ENCODE peak calls at places on chromosome 4, in nine cellular contexts. F, E, N, L, Q, S, D, K and Y are unnamed samples.

GRCh38 chr4:9703391-9703790 is 78.0 kb upstream of the DRD5 start:
- DNase-seq in L (peak; percentile 64), K (no peak), E (no peak), N (peak; percentile 35), F (peak; percentile 12), D (peak; percentile 61), Q (no peak), S (peak; percentile 51), Y (peak; percentile 72)

GRCh38 chr4:13546855-13547562 is 2.7 kb upstream of the NKX3-2 start:
- DNase-seq in K (no peak), F (no peak), S (no peak), L (no peak), D (no peak), E (no peak), Q (no peak), N (no peak), Y (peak; percentile 51)

GRCh38 chr4:38034986-38035882 is 75.0 kb downstream of the PTTG2 start:
- DNase-seq in F (peak; percentile 79), N (peak; percentile 66), E (peak; percentile 80), K (no peak), D (no peak), L (no peak), Q (no peak), S (peak; percentile 10), Y (peak; percentile 71)

GRCh38 chr4:1206299-1207156 is 34.1 kb upstream of the SPON2 start:
- DNase-seq in S (no peak), F (no peak), E (no peak), K (no peak), L (peak; percentile 46), Q (no peak), D (no peak), N (no peak), Y (no peak)

GRCh38 chr4:145839151-145839550 is 99.5 kb downstream of the ZNF827 start:
- DNase-seq in L (no peak), E (peak; percentile 58), N (no peak), K (no peak), Q (no peak), S (no peak), F (peak; percentile 15), D (no peak), Y (no peak)

GRCh38 chr4:21885241-21885640 is 63.3 kb downstream of the KCNIP4 start:
- DNase-seq in L (no peak), K (no peak), S (no peak), D (no peak), N (no peak), E (peak; percentile 29), Q (no peak), F (peak; percentile 54), Y (no peak)

GRCh38 chr4:35539404-35540055 is 704.8 kb downstream of the ARAP2 start:
- DNase-seq in L (no peak), K (no peak), F (no peak), D (no peak), S (no peak), N (no peak), E (no peak), Q (no peak), Y (no peak)

GRCh38 chr4:11783588-11783987 is 354.9 kb upstream of the HS3ST1 start:
- DNase-seq in E (no peak), K (no peak), S (no peak), L (no peak), N (no peak), F (no peak), D (no peak), Q (no peak), Y (no peak)

GRCh38 chr4:184845367-184846011 is 19.7 kb upstream of the ACSL1 start:
- DNase-seq in N (peak; percentile 40), K (no peak), S (peak; percentile 16), Q (no peak), D (no peak), E (peak; percentile 58), L (no peak), F (peak; percentile 24), Y (no peak)

GRCh38 chr4:138658518-138658917 is 357.1 kb upstream of the NOCT start:
- DNase-seq in D (no peak), E (no peak), S (no peak), K (no peak), Q (no peak), F (no peak), L (no peak), N (no peak), Y (no peak)

GRCh38 chr4:158053086-158053485 is 119.7 kb downstream of the GASK1B start:
- DNase-seq in N (no peak), F (no peak), D (no peak), K (no peak), S (no peak), E (no peak), Q (no peak), L (no peak), Y (no peak)

GRCh38 chr4:113540859-113541258 is 220.7 kb downstream of the CAMK2D start:
- DNase-seq in E (peak; percentile 42), F (peak; percentile 69), L (no peak), K (no peak), D (no peak), Q (no peak), S (no peak), N (no peak), Y (no peak)

GRCh38 chr4:32909722-32910121 is 2189.6 kb downstream of the PCDH7 start:
- DNase-seq in K (no peak), N (no peak), L (no peak), D (no peak), E (no peak), S (no peak), F (no peak), Q (no peak), Y (no peak)

DNA sequence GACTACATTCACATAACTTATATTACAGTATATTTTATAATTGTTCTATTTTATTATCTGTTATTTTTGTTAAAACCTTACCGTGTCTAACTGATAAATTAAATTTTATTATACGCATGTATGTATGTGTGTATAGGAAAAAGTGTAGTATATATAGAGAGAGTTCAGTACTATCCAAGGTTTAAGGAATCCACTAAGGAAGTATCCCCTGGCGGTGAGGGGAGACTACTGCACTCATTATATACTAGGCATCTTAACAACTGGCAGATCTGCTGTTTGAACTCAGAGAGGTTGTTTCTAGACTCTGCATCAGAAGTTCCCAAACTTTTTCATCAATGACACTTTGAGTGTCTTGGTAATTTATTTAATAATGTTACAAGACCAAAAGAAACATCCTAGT is 70.9 kb downstream of the NDST4 start:
- DNase-seq in E (no peak), S (no peak), D (no peak), Q (no peak), F (no peak), N (peak; percentile 4), L (no peak), K (no peak), Y (no peak)
- TF ChIP-seq CTCF in E (peak; percentile 39), S (no peak), D (no peak), Q (no peak), F (peak; percentile 9), N (peak; percentile 6), L (no peak), K (no peak), Y (peak; percentile 15)

GRCh38 chr4:76658231-76659102 is 223.4 kb downstream of the SHROOM3 start:
- DNase-seq in N (no peak), F (peak; percentile 67), D (no peak), E (peak; percentile 88), Q (no peak), S (no peak), L (no peak), K (no peak), Y (no peak)

GRCh38 chr4:76655566-76656479 is 220.8 kb downstream of the SHROOM3 start:
- DNase-seq in L (no peak), Q (no peak), D (no peak), F (no peak), E (peak; percentile 12), N (no peak), S (no peak), K (no peak), Y (no peak)

GRCh38 chr4:76659103-76659490 is 224.1 kb downstream of the SHROOM3 start:
- DNase-seq in E (peak; percentile 73), K (no peak), D (no peak), Q (no peak), N (no peak), F (no peak), S (no peak), L (no peak), Y (no peak)

GRCh38 chr4:76654796-76655195 is 219.8 kb downstream of the SHROOM3 start:
- DNase-seq in K (no peak), S (no peak), D (no peak), L (no peak), Q (no peak), F (no peak), E (peak; percentile 33), N (no peak), Y (no peak)

GRCh38 chr4:76657443-76657842 is 222.4 kb downstream of the SHROOM3 start:
- DNase-seq in E (no peak), N (no peak), S (no peak), K (no peak), L (no peak), F (no peak), Q (no peak), D (no peak), Y (no peak)
- TF ChIP-seq CTCF in E (no peak), N (no peak), S (no peak), K (no peak), L (no peak), F (no peak), Q (no peak), D (no peak), Y (peak; percentile 30)

DNA sequence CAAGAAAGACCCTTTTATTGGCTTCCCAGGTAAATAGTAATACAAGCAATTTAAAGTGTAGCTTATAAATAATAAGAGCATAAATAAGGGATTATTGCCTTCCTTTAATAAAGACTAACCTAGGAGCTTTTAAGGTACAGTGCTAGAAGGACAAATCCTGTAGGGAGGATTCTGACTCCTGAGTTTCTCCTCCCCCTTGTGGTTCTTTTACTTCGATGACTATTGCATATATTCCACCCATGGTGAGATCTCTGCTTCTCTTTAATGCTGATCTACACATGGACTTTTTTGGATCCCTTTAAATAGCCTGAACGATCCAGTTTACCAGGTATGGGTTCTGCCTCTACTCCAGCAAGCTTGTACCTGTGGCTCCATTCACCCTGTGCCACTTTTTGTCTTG is 2.5 kb downstream of the GALNT7 start:
- DNase-seq in E (peak; percentile 44), S (no peak), F (peak; percentile 42), L (no peak), Q (no peak), D (no peak), N (peak; percentile 2), K (no peak), Y (no peak)
- TF ChIP-seq CTCF in E (peak; percentile 30), S (peak; percentile 42), F (peak; percentile 40), L (no peak), Q (no peak), D (no peak), N (no peak), K (no peak), Y (peak; percentile 15)

DNA sequence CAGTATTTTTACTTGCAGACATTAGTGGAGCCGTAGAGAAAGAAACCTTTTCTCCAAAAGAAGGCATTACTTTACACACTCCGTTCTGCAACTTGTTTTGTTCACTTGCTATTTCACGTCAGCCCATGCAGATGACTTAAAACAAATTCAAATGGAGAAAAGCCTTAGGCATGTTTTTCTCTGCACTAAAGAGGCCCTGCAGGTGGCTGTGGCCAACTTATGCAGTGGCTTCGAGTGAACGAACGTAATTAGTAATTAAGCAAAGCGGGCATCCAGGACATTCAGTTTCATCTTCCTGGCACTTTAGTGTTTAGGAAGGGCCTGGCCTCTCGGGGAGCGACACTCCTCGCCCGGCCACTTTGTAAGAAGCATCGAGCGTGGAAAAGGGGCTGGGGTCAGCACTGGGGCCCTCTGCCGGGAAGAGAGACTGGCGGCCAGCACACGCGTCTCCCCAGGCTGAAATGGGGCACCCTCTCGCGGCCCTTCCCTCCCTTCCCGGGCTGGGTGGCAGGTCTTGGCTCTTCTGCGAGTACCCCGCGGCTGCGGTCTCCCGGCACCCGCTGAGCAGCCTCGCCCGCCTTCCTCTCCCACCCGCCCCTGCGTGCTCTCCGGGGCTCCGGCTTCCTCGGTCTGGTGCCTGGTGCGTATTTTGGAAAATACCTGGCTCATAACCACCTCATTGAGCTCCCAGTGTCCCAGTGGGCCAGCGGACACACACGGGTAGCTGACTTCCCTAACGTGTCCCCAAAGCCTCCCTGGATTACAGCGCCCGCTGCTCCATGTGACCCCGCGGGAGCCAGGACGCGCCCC is 706 bp upstream of the CYP4V2 start:
- DNase-seq in E (peak; percentile 34), S (no peak), D (peak; percentile 75), K (peak; percentile 66), Q (no peak), F (peak; percentile 15), L (no peak), N (no peak), Y (peak; percentile 71)
- TF ChIP-seq CTCF in E (peak; percentile 23), S (no peak), D (no peak), K (no peak), Q (no peak), F (no peak), L (no peak), N (peak; percentile 46), Y (peak; percentile 32)